ENCODE peak calls at places on chromosomes 16 and 17, in seven cellular contexts. One of them, this sample, is unnamed.
A peak's percentile ranks its signal among the peaks of the same experiment; 100 is the strongest.

GRCh38 chr16:569445-570254 is at the start of gene PIGQ:
- DNase-seq in foreskin fibroblast: peak; percentile 80
- DNase-seq in CD4-positive, CD25-positive, alpha-beta regulatory T cell: peak; percentile 65
- DNase-seq in DMS153: no peak
- DNase-seq in NCI-H1092: no peak
- DNase-seq in nephron progenitor cell: peak; percentile 77
- DNase-seq in CD8-positive, alpha-beta T cell: peak; percentile 59
- DNase-seq in this sample: no peak

GRCh38 chr17:80264048-80264792 is 3.6 kb downstream of the RNF213 start:
- DNase-seq in CD4-positive, CD25-positive, alpha-beta regulatory T cell: peak; percentile 37
- DNase-seq in NCI-H1092: no peak
- DNase-seq in foreskin fibroblast: no peak
- DNase-seq in nephron progenitor cell: no peak
- DNase-seq in DMS153: no peak
- DNase-seq in CD8-positive, alpha-beta T cell: peak; percentile 75
- DNase-seq in this sample: no peak

GRCh38 chr16:27181020-27181419 is 22.3 kb upstream of the KDM8 start:
- DNase-seq in CD8-positive, alpha-beta T cell: no peak
- DNase-seq in foreskin fibroblast: no peak
- DNase-seq in CD4-positive, CD25-positive, alpha-beta regulatory T cell: no peak
- DNase-seq in NCI-H1092: no peak
- DNase-seq in nephron progenitor cell: no peak
- DNase-seq in DMS153: no peak
- DNase-seq in this sample: no peak

GRCh38 chr16:31141489-31142108 is 6.1 kb upstream of the PRSS8 start:
- DNase-seq in nephron progenitor cell: no peak
- DNase-seq in DMS153: no peak
- DNase-seq in CD4-positive, CD25-positive, alpha-beta regulatory T cell: no peak
- DNase-seq in CD8-positive, alpha-beta T cell: no peak
- DNase-seq in foreskin fibroblast: no peak
- DNase-seq in NCI-H1092: no peak
- DNase-seq in this sample: peak; percentile 50

GRCh38 chr17:28396635-28397239 is 9.3 kb downstream of the SLC46A1 start:
- DNase-seq in foreskin fibroblast: no peak
- DNase-seq in NCI-H1092: no peak
- DNase-seq in nephron progenitor cell: no peak
- DNase-seq in CD4-positive, CD25-positive, alpha-beta regulatory T cell: no peak
- DNase-seq in CD8-positive, alpha-beta T cell: no peak
- DNase-seq in DMS153: no peak
- DNase-seq in this sample: no peak

GRCh38 chr17:67879662-67880061 is 54.4 kb downstream of the BPTF start:
- DNase-seq in CD8-positive, alpha-beta T cell: no peak
- DNase-seq in nephron progenitor cell: no peak
- DNase-seq in foreskin fibroblast: no peak
- DNase-seq in NCI-H1092: no peak
- DNase-seq in DMS153: no peak
- DNase-seq in CD4-positive, CD25-positive, alpha-beta regulatory T cell: no peak
- DNase-seq in this sample: no peak

GRCh38 chr17:8940866-8941471 is 24.5 kb downstream of the PIK3R5 start:
- DNase-seq in foreskin fibroblast: no peak
- DNase-seq in nephron progenitor cell: no peak
- DNase-seq in DMS153: no peak
- DNase-seq in NCI-H1092: no peak
- DNase-seq in CD8-positive, alpha-beta T cell: peak; percentile 48
- DNase-seq in CD4-positive, CD25-positive, alpha-beta regulatory T cell: no peak
- DNase-seq in this sample: no peak

GRCh38 chr16:54930034-54930938 is at the start of gene IRX5:
- DNase-seq in foreskin fibroblast: peak; percentile 99
- DNase-seq in NCI-H1092: peak; percentile 94
- DNase-seq in DMS153: peak; percentile 95
- DNase-seq in nephron progenitor cell: peak; percentile 82
- DNase-seq in CD8-positive, alpha-beta T cell: no peak
- DNase-seq in CD4-positive, CD25-positive, alpha-beta regulatory T cell: peak; percentile 30
- DNase-seq in this sample: peak; percentile 94

GRCh38 chr16:1674751-1675664 is 3.1 kb upstream of the JPT2 start:
- DNase-seq in DMS153: no peak
- DNase-seq in CD4-positive, CD25-positive, alpha-beta regulatory T cell: no peak
- DNase-seq in NCI-H1092: no peak
- DNase-seq in CD8-positive, alpha-beta T cell: no peak
- DNase-seq in nephron progenitor cell: no peak
- DNase-seq in foreskin fibroblast: peak; percentile 83
- DNase-seq in this sample: peak; percentile 76

GRCh38 chr17:74846621-74847020 is 13.1 kb downstream of the GRIN2C start:
- DNase-seq in nephron progenitor cell: no peak
- DNase-seq in NCI-H1092: no peak
- DNase-seq in CD4-positive, CD25-positive, alpha-beta regulatory T cell: no peak
- DNase-seq in CD8-positive, alpha-beta T cell: no peak
- DNase-seq in foreskin fibroblast: no peak
- DNase-seq in DMS153: no peak
- DNase-seq in this sample: no peak

GRCh38 chr16:77332792-77333191 is 102.0 kb downstream of the ADAMTS18 start:
- DNase-seq in CD8-positive, alpha-beta T cell: no peak
- DNase-seq in NCI-H1092: no peak
- DNase-seq in CD4-positive, CD25-positive, alpha-beta regulatory T cell: no peak
- DNase-seq in foreskin fibroblast: no peak
- DNase-seq in DMS153: no peak
- DNase-seq in nephron progenitor cell: no peak
- DNase-seq in this sample: no peak